ENCODE peak calls at places on chromosomes 1 and 21, in six cellular contexts. X is psoas muscle, Y is BE2C, P is K562, W is AG04450, R is heart left ventricle. B is an unnamed sample. For H3K27me3, the result is how much of the 10 kb centered on the place peaks cover.

GRCh38 chr1:211830330-211831142 is at the start of gene LPGAT1:
- DNase-seq in X (peak), Y (peak), P (peak), W (no peak), R (peak), B (no peak)

GRCh38 chr1:61079276-61079897 is 3.0 kb upstream of the NFIA start:
- DNase-seq in X (no peak), Y (peak), P (no peak), W (no peak), R (no peak), B (no peak)

GRCh38 chr1:229342305-229342901 is 444 bp downstream of the CCSAP start:
- DNase-seq in X (peak), Y (peak), P (peak), W (no peak), R (peak), B (no peak)

GRCh38 chr21:31872452-31873274 is at the start of gene HUNK:
- DNase-seq in X (peak), Y (peak), P (no peak), W (no peak), R (no peak), B (no peak)

GRCh38 chr1:93715529-93716126 is 34.0 kb upstream of the BCAR3 start:
- DNase-seq in X (no peak), Y (no peak), P (no peak), W (no peak), R (peak), B (no peak)

GRCh38 chr21:18058731-18059398 is 185.8 kb upstream of the CHODL start:
- DNase-seq in X (no peak), Y (peak), P (no peak), W (no peak), R (no peak), B (no peak)

GRCh38 chr1:193538690-193539089 is 352.3 kb upstream of the B3GALT2 start:
- DNase-seq in X (no peak), Y (no peak), P (no peak), W (no peak), R (no peak), B (no peak)

GRCh38 chr1:101379939-101380338 is 143.1 kb downstream of the S1PR1 start:
- DNase-seq in X (no peak), Y (no peak), P (no peak), W (no peak), R (no peak), B (no peak)

GRCh38 chr1:63918395-63918945 is 144.7 kb downstream of the ROR1 start:
- DNase-seq in X (no peak), Y (no peak), P (no peak), W (no peak), R (no peak), B (no peak)

GRCh38 chr1:94806451-94806861 is 13.7 kb upstream of the SLC44A3 start:
- DNase-seq in X (no peak), Y (no peak), P (no peak), W (no peak), R (no peak), B (no peak)

GRCh38 chr1:109370712-109371270 is 26.9 kb downstream of the SORT1 start:
- DNase-seq in X (no peak), Y (no peak), P (no peak), W (peak), R (no peak), B (peak)

GRCh38 chr21:38293113-38293512 is 36.3 kb downstream of the KCNJ15 start:
- DNase-seq in X (no peak), Y (no peak), P (no peak), W (no peak), R (no peak), B (no peak)

GRCh38 chr1:151990856-151991198 is 2.8 kb downstream of the S100A10 start:
- DNase-seq in X (no peak), Y (peak), P (no peak), W (no peak), R (peak), B (no peak)

GRCh38 chr1:63592536-63593302 is 492 bp upstream of the PGM1 start:
- DNase-seq in X (no peak), Y (no peak), P (no peak), W (no peak), R (no peak), B (no peak)

GRCh38 chr1:222697858-222698257 is 14.4 kb downstream of the AIDA start:
- DNase-seq in X (no peak), Y (no peak), P (no peak), W (no peak), R (no peak), B (no peak)

GRCh38 chr1:205438213-205439158 is 16.6 kb upstream of the LEMD1 start:
- DNase-seq in X (peak), Y (peak), P (peak), W (peak), R (peak), B (no peak)

GRCh38 chr21:45844181-45844580 is 137.4 kb upstream of the COL6A1 start:
- DNase-seq in X (no peak), Y (no peak), P (no peak), W (no peak), R (no peak), B (no peak)

GRCh38 chr1:154607748-154608521 is at the start of gene ADAR:
- DNase-seq in X (peak), Y (peak), P (peak), W (peak), R (peak), B (peak)

GRCh38 chr1:222824641-222825040 is 9.8 kb downstream of the DISP1 start:
- DNase-seq in X (no peak), Y (no peak), P (no peak), W (no peak), R (no peak), B (no peak)

GRCh38 chr1:21855257-21856096 is 43.4 kb downstream of the LDLRAD2 start:
- DNase-seq in X (no peak), Y (no peak), P (peak), W (no peak), R (no peak), B (no peak)

GRCh38 chr1:68213843-68214242 is 18.5 kb downstream of the WLS start:
- DNase-seq in X (peak), Y (peak), P (no peak), W (no peak), R (peak), B (no peak)

GRCh38 chr1:60234761-60235160 is 161.2 kb upstream of the C1orf87 start:
- DNase-seq in X (no peak), Y (no peak), P (no peak), W (no peak), R (no peak), B (no peak)

GRCh38 chr1:29651684-29652665 is 415.7 kb downstream of the PTPRU start:
- DNase-seq in X (no peak), Y (no peak), P (no peak), W (no peak), R (no peak), B (no peak)

GRCh38 chr1:200888349-200888838 is 6.3 kb upstream of the INAVA start:
- DNase-seq in X (no peak), Y (no peak), P (no peak), W (no peak), R (no peak), B (no peak)

GRCh38 chr1:4267381-4268261 is 367.5 kb upstream of the C1orf174 start:
- DNase-seq in X (no peak), Y (no peak), P (no peak), W (no peak), R (no peak), B (peak)

GRCh38 chr1:23593042-23593521 is 33.8 kb upstream of the ID3 start:
- DNase-seq in X (no peak), Y (no peak), P (no peak), W (no peak), R (no peak), B (no peak)

GRCh38 chr21:45351526-45352275 is 53.3 kb upstream of the COL18A1 start:
- DNase-seq in X (no peak), Y (no peak), P (no peak), W (no peak), R (peak), B (no peak)

GRCh38 chr1:21818661-21819060 is 6.6 kb downstream of the LDLRAD2 start:
- DNase-seq in X (peak), Y (peak), P (peak), W (no peak), R (peak), B (no peak)

GRCh38 chr1:82226198-82226505 is 425.4 kb downstream of the ADGRL2 start:
- DNase-seq in X (no peak), Y (no peak), P (no peak), W (no peak), R (no peak), B (no peak)

GRCh38 chr1:47656719-47657685 is 219.2 kb downstream of the FOXD2 start:
- DNase-seq in X (peak), Y (no peak), P (no peak), W (peak), R (no peak), B (no peak)

GRCh38 chr1:160284220-160284781 is 632 bp downstream of the PEX19 start:
- DNase-seq in X (no peak), Y (no peak), P (peak), W (peak), R (no peak), B (no peak)

DNA sequence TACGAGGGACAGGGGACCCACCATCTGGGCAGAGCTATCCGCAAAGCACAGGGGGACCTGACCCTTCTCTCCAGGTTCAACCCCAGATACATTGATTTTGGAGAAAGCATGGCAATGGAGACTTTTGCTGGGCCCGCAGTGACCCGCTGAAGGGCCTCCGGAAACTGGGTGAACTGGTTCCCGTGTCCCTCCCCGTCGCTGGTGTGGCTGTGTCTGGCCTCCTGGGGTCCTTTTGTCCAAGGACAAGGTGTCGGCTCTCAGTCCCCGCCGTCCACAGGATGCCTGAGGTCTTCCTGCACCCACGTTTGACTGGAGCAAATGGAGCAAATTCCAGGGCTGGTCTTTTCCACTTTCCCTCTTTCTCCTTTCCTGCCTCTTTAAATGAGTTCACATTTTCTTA is 176.3 kb downstream of the PRDM16 start:
- DNase-seq in X (no peak), Y (no peak), P (no peak), W (no peak), R (no peak), B (no peak)
- H3K27me3 ChIP-seq in X (under half), Y (under half), P (half or more), W (under half), R (under half), B (under half)

DNA sequence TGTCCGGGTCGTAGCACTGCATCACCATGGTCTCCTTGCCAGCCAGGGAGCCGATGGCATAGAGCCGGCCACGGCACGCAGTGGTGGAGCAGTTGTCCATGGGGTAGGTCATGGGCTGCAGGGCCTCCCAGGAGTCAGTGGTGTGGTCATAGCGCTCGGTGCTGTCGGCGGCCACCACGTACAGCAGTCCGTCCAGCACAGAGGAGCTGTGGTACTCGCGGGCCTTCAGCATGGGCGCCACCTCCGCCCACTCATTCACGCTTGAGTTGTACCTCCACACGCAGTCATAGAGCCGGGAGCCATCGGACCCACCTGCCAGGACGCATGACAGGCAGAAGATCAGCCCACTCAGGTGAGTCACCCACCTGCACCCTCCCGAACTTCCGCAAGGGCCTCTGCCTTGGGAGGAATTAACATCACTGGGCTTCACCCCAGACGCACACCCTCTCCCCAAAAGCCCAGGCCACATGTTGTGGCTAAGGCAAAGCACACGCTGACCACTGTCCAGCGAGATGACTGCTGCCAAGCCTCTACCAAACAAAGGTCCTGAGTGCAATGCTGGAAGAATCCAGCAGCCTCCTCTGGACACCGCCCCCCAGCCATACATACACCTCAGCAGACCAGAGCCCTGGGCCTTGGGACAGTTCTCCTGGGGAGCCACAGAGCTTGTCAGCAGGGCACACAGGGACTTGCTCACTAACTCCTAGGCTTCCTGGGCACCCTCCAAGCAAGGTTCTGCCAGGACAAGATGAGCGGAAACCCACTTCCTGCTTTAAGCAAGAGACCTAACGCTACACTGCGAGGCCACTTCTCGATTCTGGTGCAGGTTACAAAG is 3.3 kb downstream of the KLHL21 start:
- DNase-seq in X (peak), Y (no peak), P (no peak), W (no peak), R (no peak), B (no peak)
- TF ChIP-seq CTCF in X (no peak), Y (no peak), P (no peak), W (no peak), R (no peak), B (no peak)

GRCh38 chr1:184971522-184972265 is 2.6 kb downstream of the NIBAN1 start:
- DNase-seq in X (no peak), Y (no peak), P (no peak), W (no peak), R (no peak), B (no peak)

GRCh38 chr1:184974086-184974836 is at the start of gene NIBAN1:
- DNase-seq in X (peak), Y (peak), P (peak), W (no peak), R (peak), B (peak)

GRCh38 chr1:184973308-184974085 is 811 bp downstream of the NIBAN1 start:
- DNase-seq in X (peak), Y (peak), P (peak), W (no peak), R (peak), B (no peak)

GRCh38 chr1:184972281-184973055 is 1.8 kb downstream of the NIBAN1 start:
- DNase-seq in X (no peak), Y (no peak), P (no peak), W (no peak), R (no peak), B (no peak)

DNA sequence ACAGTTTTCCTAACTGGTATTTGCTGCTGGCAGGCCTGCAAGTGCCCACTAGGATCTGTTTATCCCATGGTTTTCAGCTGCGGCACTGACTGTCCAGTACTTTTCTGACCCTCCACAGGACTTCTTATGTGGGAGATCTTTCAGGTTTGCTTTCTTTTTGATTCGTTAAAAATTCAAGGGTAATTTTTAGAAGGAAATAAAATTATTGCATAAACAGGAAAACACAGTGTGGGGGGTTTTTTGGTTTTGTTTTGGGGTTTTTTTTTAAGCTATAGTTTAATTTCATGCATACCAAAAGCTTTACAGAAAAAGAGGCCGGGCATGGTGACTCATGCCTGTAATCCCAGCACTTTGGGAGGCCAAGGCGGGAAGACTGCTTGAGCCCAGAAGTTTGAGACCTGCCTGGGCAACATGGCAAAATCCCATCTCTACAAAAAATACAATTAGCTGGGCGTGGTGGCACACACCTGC is 3.6 kb downstream of the NIBAN1 start:
- DNase-seq in X (no peak), Y (no peak), P (no peak), W (no peak), R (no peak), B (no peak)
- H3K4me3 ChIP-seq in X (peak), Y (no peak), P (no peak), W (no peak), R (peak), B (no peak)

GRCh38 chr1:177165069-177165439 is 542 bp upstream of the ASTN1 start:
- DNase-seq in X (no peak), Y (no peak), P (no peak), W (no peak), R (no peak), B (no peak)
- H3K27me3 ChIP-seq in X (under half), Y (under half), P (under half), W (under half), R (under half), B (under half)

B was measured in kidney epithelial cell.